ENCODE peak calls at places on chromosomes 13 and 19, in ten cellular contexts. O is fibroblast of lung, C is BE2C, D is body of pancreas, A is fibroblast of villous mesenchyme, M is left ventricle myocardium inferior, U is BJ, E is astrocyte of the spinal cord, R is neuronal stem cell, L is heart right ventricle. K is an unnamed sample.

GRCh38 chr19:30371157-30371845 is 883 bp upstream of the ZNF536 start:
- DNase-seq in O (no peak), C (no peak), D (no peak), A (no peak), M (no peak), U (no peak), E (no peak), R (no peak), L (no peak), K (no peak)

GRCh38 chr19:49570138-49570856 is 10.1 kb downstream of the NOSIP start:
- DNase-seq in O (peak), C (peak), D (peak), A (peak), M (no peak), U (no peak), E (peak), R (peak), L (no peak), K (no peak)

GRCh38 chr13:35927554-35927953 is 203.6 kb downstream of the DCLK1 start:
- DNase-seq in O (peak), C (peak), D (no peak), A (peak), M (no peak), U (no peak), E (peak), R (no peak), L (no peak), K (no peak)

GRCh38 chr13:112244061-112244460 is 132.1 kb upstream of the SPACA7 start:
- DNase-seq in O (no peak), C (no peak), D (no peak), A (no peak), M (no peak), U (no peak), E (no peak), R (no peak), L (no peak), K (no peak)

GRCh38 chr19:42199440-42200115 is 17.9 kb downstream of the DEDD2 start:
- DNase-seq in O (no peak), C (no peak), D (no peak), A (no peak), M (peak), U (no peak), E (no peak), R (no peak), L (peak), K (no peak)

GRCh38 chr19:4045597-4046361 is 20.9 kb downstream of the ZBTB7A start:
- DNase-seq in O (no peak), C (no peak), D (no peak), A (no peak), M (no peak), U (no peak), E (no peak), R (no peak), L (no peak), K (no peak)

GRCh38 chr13:110128546-110128945 is 178.4 kb downstream of the COL4A1 start:
- DNase-seq in O (no peak), C (no peak), D (no peak), A (no peak), M (no peak), U (no peak), E (peak), R (no peak), L (no peak), K (no peak)

GRCh38 chr19:50562329-50562728 is 5.9 kb downstream of the LRRC4B start:
- DNase-seq in O (no peak), C (no peak), D (no peak), A (no peak), M (no peak), U (no peak), E (no peak), R (no peak), L (no peak), K (no peak)

GRCh38 chr13:22427783-22428182 is 753.0 kb upstream of the SGCG start:
- DNase-seq in O (no peak), C (no peak), D (no peak), A (no peak), M (no peak), U (no peak), E (no peak), R (no peak), L (no peak), K (no peak)

GRCh38 chr13:113552079-113552478 is 32.5 kb upstream of the TFDP1 start:
- DNase-seq in O (no peak), C (no peak), D (peak), A (no peak), M (no peak), U (no peak), E (no peak), R (no peak), L (no peak), K (no peak)

GRCh38 chr13:90413548-90413947 is 933.9 kb upstream of the MIR17HG start:
- DNase-seq in O (no peak), C (no peak), D (no peak), A (no peak), M (no peak), U (no peak), E (no peak), R (no peak), L (no peak), K (no peak)

GRCh38 chr13:90416938-90417337 is 930.5 kb upstream of the MIR17HG start:
- DNase-seq in O (no peak), C (no peak), D (no peak), A (no peak), M (no peak), U (no peak), E (peak), R (no peak), L (no peak), K (no peak)

GRCh38 chr13:90414691-90415596 is 932.5 kb upstream of the MIR17HG start:
- DNase-seq in O (peak), C (no peak), D (no peak), A (peak), M (no peak), U (no peak), E (peak), R (no peak), L (no peak), K (peak)

GRCh38 chr13:90416519-90416918 is 931.0 kb upstream of the MIR17HG start:
- DNase-seq in O (peak), C (no peak), D (no peak), A (peak), M (no peak), U (peak), E (peak), R (peak), L (no peak), K (peak)

GRCh38 chr13:90415902-90416301 is 931.6 kb upstream of the MIR17HG start:
- DNase-seq in O (no peak), C (no peak), D (no peak), A (no peak), M (no peak), U (no peak), E (no peak), R (no peak), L (no peak), K (no peak)
- H3K4me3 ChIP-seq in O (no peak), C (no peak), D (no peak), A (no peak), M (no peak), U (no peak), E (no peak), R (no peak), L (no peak), K (no peak)

GRCh38 chr13:79423801-79424642 is 18.0 kb upstream of the RBM26 start:
- DNase-seq in O (peak), C (no peak), D (no peak), A (peak), M (no peak), U (no peak), E (peak), R (no peak), L (no peak), K (no peak)
- H3K4me3 ChIP-seq in O (no peak), C (no peak), D (no peak), A (no peak), M (no peak), U (no peak), E (no peak), R (no peak), L (no peak), K (no peak)

GRCh38 chr13:97221989-97222700 is at the start of gene MBNL2:
- DNase-seq in O (peak), C (peak), D (peak), A (peak), M (peak), U (peak), E (peak), R (peak), L (peak), K (peak)
- H3K4me3 ChIP-seq in O (peak), C (peak), D (peak), A (peak), M (peak), U (peak), E (peak), R (peak), L (peak), K (peak)

DNA sequence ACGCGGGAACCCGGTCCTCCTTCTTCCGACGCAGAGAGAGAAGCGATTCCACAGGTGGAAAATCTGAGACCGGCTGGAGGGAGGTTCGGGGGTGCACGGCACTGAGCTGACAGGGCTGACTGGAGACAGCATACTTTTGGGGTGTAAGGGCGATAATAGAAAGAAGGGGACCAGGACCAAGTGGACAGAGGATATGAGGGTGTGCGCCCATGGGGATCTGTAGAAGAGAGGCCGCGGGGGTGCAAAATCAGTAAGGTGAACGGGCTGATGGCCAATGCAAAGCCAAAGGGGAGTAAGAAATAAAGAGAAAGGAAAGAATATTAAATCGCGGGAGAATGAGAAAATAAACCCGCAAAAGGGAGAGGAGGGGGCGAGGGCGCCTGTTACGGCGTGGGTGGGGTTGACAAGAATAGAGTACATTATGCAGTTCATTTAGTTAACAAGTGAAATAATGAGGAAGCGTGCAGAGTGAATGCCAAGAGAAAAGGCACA is 336 bp upstream of the GSX1 start:
- DNase-seq in O (no peak), C (no peak), D (no peak), A (no peak), M (no peak), U (no peak), E (no peak), R (no peak), L (no peak), K (no peak)
- H3K4me3 ChIP-seq in O (no peak), C (no peak), D (no peak), A (no peak), M (peak), U (no peak), E (no peak), R (no peak), L (no peak), K (no peak)

DNA sequence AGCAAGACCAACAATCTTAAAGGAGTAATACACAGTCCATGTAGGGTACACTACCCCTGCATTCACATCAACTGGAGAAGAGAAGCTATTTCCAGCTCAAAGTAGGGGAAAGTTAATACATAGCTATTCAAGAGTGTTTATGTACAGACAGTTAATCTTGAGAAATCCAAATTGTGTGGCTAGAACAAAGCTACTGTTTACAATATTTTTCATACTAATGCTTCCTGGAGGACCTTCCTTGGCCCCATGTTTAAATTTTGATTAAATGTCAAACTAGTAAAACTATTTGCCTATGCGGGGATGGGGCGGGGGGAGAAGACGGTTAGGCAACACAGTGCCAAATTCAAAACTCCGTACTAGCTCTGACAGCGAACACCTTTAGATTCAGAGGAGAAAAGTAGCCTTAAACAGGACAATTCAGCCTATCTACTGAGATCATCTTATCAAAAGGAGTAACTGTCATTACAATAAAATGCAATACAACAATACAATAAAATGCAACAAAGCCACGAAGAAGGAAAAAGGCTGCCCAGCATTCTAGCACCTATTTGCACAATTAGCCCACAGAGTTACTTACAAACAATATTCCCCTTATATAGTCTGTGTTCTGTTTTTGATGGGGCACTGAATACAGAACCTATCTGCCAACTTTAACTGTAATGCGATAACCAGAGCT is 29.1 kb downstream of the BRD4 start:
- DNase-seq in O (peak), C (no peak), D (no peak), A (peak), M (no peak), U (no peak), E (no peak), R (no peak), L (no peak), K (no peak)
- H3K4me3 ChIP-seq in O (no peak), C (no peak), D (no peak), A (no peak), M (no peak), U (no peak), E (no peak), R (no peak), L (no peak), K (no peak)

GRCh38 chr19:2487780-2488330 is 11.9 kb downstream of the GADD45B start:
- DNase-seq in O (no peak), C (no peak), D (no peak), A (no peak), M (no peak), U (no peak), E (no peak), R (no peak), L (no peak), K (no peak)

GRCh38 chr19:2488405-2488941 is 12.5 kb downstream of the GADD45B start:
- DNase-seq in O (no peak), C (no peak), D (no peak), A (no peak), M (no peak), U (no peak), E (no peak), R (no peak), L (no peak), K (no peak)

GRCh38 chr19:2490659-2491058 is 14.7 kb downstream of the GADD45B start:
- DNase-seq in O (no peak), C (no peak), D (no peak), A (no peak), M (no peak), U (no peak), E (no peak), R (no peak), L (no peak), K (no peak)

GRCh38 chr19:2487090-2487489 is 11.2 kb downstream of the GADD45B start:
- DNase-seq in O (no peak), C (no peak), D (no peak), A (no peak), M (no peak), U (no peak), E (no peak), R (no peak), L (no peak), K (no peak)

DNA sequence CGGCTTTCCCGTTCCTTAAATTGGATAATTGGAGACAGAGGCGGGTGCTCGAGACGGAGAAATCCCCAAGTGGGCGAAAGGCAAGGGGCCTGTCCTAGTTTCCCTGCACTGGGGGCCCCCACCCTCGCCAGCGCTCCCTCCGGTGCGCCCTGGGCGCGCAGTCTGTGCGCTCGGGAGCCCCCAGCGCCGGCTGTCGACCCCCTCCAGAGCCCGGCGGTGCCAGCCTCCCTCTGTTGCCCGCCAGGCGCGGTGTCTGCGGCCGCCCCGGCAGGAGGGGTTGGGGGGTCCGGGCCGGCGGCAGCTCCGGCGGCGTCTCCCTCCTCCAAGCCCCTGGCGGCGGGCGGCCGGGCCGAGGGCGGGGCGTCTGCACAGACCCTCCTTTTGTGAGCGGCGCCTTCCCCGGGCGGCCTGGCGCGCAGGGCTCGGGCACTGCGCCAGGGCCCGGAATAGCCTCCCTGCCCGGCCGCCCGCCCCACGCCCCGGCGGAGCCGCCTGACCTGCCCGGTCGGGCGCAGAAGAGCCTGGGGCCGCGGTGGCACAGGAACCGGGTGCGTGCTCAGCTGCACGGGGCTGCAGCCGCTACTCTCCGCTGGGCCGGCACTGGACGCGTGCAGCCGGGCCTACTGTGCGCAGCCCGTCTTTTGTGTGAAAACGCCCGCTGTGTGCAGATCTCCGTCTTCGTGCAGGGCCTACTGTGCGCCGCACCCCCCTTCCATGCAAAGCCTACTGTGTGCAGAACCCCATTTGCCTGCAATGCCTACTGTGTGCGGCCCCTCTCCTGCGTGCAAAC is 13.2 kb downstream of the GADD45B start:
- DNase-seq in O (no peak), C (peak), D (peak), A (peak), M (peak), U (no peak), E (peak), R (no peak), L (peak), K (no peak)
- H3K4me3 ChIP-seq in O (no peak), C (no peak), D (no peak), A (peak), M (peak), U (peak), E (peak), R (no peak), L (peak), K (peak)

GRCh38 chr19:46299004-46299509 is 2.2 kb downstream of the HIF3A start:
- DNase-seq in O (peak), C (peak), D (peak), A (peak), M (peak), U (peak), E (peak), R (no peak), L (peak), K (peak)

GRCh38 chr19:46299695-46300094 is 2.9 kb downstream of the HIF3A start:
- DNase-seq in O (no peak), C (no peak), D (no peak), A (peak), M (no peak), U (no peak), E (no peak), R (no peak), L (no peak), K (no peak)

GRCh38 chr19:46298477-46299003 is 1.7 kb downstream of the HIF3A start:
- DNase-seq in O (no peak), C (no peak), D (no peak), A (peak), M (no peak), U (no peak), E (no peak), R (no peak), L (no peak), K (no peak)

GRCh38 chr19:46296722-46297431 is at the start of gene HIF3A:
- DNase-seq in O (peak), C (peak), D (peak), A (peak), M (peak), U (no peak), E (peak), R (peak), L (peak), K (peak)

DNA sequence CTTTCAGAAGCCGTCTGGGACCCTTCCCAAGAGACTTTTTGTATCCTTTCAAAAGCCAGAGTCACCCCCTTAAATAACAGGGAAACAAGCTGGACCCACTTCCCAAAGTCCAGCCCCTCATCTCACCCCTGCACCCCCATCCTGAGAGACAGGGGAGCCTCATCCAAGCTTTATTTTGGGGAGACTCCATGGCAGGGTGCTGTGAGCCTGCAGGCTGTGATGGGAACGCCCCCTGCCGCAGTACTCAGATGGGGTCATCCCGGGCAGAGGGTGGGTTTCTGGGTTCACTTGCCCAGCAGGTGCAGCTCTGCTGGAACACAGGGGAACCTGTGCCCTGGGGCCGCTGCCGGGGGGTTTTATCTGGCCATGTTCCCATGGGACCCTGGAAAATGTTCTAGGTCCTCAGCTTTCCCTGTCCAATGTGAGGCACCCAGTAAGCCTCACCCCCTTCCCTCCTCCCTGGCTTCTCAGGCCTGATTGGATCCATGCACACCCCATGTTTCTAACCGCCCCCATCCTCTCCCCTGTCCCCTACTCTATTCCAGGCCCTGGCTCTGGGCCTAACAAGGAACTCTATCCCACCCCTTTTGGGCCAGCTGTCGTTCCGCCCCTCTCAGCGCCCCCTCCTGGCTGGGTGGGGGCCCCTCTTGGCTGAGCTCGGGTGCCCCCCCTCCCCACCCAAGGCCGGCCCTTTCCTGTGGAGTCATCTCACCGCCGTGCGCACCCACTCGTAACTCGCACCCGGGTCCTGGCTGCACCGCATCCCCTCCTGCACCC is 1.0 kb downstream of the HIF3A start:
- DNase-seq in O (peak), C (peak), D (peak), A (peak), M (peak), U (no peak), E (peak), R (no peak), L (peak), K (peak)
- H3K4me3 ChIP-seq in O (no peak), C (no peak), D (no peak), A (peak), M (peak), U (no peak), E (peak), R (peak), L (peak), K (peak)